ENCODE peak calls at places on chromosomes 2 and 18, in four cellular contexts. N is tibial artery, Y is left ventricle myocardium inferior, M is lower lobe of right lung. L is an unnamed sample.

GRCh38 chr2:8882094-8882493 is 44.7 kb upstream of the KIDINS220 start:
- DNase-seq in M (no peak), N (no peak), Y (no peak), L (no peak)

GRCh38 chr2:240888130-240888889 is 7.6 kb downstream of the MAB21L4 start:
- DNase-seq in Y (no peak), N (no peak), M (peak; percentile 37), L (no peak)

GRCh38 chr2:109471656-109472055 is 142.1 kb downstream of the SEPTIN10 start:
- DNase-seq in Y (no peak), M (peak; percentile 10), N (no peak), L (no peak)

GRCh38 chr2:1309507-1309906 is 103.8 kb upstream of the TPO start:
- DNase-seq in N (no peak), M (no peak), Y (no peak), L (no peak)

GRCh38 chr2:219325136-219325535 is 7.4 kb downstream of the RESP18 start:
- DNase-seq in Y (no peak), N (no peak), M (no peak), L (no peak)

GRCh38 chr2:168490015-168490874 is 34.2 kb downstream of the CERS6 start:
- DNase-seq in M (no peak), Y (no peak), N (no peak), L (no peak)

GRCh38 chr2:56681659-56682396 is 498.0 kb downstream of the CCDC85A start:
- DNase-seq in M (no peak), Y (no peak), N (no peak), L (no peak)

GRCh38 chr18:74381621-74382350 is 66.1 kb downstream of the C18orf63 start:
- DNase-seq in N (no peak), Y (no peak), M (no peak), L (peak; percentile 55)

GRCh38 chr2:19021100-19021476 is 337.3 kb downstream of the OSR1 start:
- DNase-seq in N (no peak), M (no peak), Y (no peak), L (no peak)

GRCh38 chr2:149019768-149020167 is 18.7 kb upstream of the LYPD6B start:
- DNase-seq in Y (no peak), N (no peak), M (no peak), L (peak; percentile 38)

GRCh38 chr2:47554311-47554905 is 151.5 kb downstream of the MSH2 start:
- DNase-seq in N (no peak), M (no peak), Y (no peak), L (no peak)

GRCh38 chr2:43539991-43540860 is 55.6 kb downstream of the THADA start:
- DNase-seq in N (peak; percentile 92), M (peak; percentile 56), Y (peak; percentile 48), L (peak; percentile 92)

GRCh38 chr2:229129738-229130371 is 141.2 kb downstream of the PID1 start:
- DNase-seq in M (no peak), N (no peak), Y (no peak), L (no peak)

GRCh38 chr18:79372461-79372860 is 23.3 kb upstream of the NFATC1 start:
- DNase-seq in N (no peak), Y (no peak), M (no peak), L (no peak)

GRCh38 chr2:112923237-112923966 is 12.4 kb downstream of the IL37 start:
- DNase-seq in Y (no peak), N (no peak), M (no peak), L (no peak)
- H3K4me1 ChIP-seq in Y (no peaks in the 10 kb centered on the region), N (no peaks in the 10 kb centered on the region), M (no peaks in the 10 kb centered on the region), L (no peaks in the 10 kb centered on the region)

GRCh38 chr2:174078275-174078674 is 113.1 kb upstream of the SP3 start:
- DNase-seq in Y (no peak), M (no peak), N (no peak), L (no peak)
- TF ChIP-seq CTCF in Y (peak; percentile 59), M (peak; percentile 41), N (peak; percentile 44), L (peak; percentile 60)

GRCh38 chr2:209638346-209638745 is 133.3 kb upstream of the UNC80 start:
- DNase-seq in Y (no peak), N (no peak), M (no peak), L (no peak)

GRCh38 chr2:209633911-209634310 is 137.7 kb upstream of the UNC80 start:
- DNase-seq in Y (no peak), M (no peak), N (no peak), L (no peak)

GRCh38 chr2:209640358-209640757 is 131.3 kb upstream of the UNC80 start:
- DNase-seq in N (no peak), M (no peak), Y (no peak), L (no peak)

GRCh38 chr2:209637293-209637692 is 134.3 kb upstream of the UNC80 start:
- DNase-seq in N (no peak), Y (no peak), M (no peak), L (no peak)

DNA sequence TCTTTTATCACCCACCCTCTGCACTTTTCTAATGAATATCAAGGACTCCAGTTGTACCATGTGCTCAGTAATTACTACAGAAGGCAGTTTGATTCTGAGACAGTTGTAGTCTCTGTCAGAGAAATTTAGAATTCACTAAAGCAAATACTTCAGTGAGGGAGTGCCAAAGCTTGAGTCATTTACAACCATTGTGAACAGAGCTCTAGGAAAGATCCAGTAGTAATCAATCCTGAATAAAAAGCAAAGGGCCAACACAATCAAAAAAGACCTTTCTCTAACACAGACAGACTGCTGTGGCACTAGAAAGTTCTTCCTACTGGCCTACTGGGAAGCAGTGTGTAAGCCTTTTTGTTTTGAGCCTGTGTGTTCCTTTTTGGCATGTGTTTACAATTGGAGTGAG is 135.6 kb upstream of the UNC80 start:
- DNase-seq in M (no peak), Y (no peak), N (no peak), L (no peak)
- H3K27ac ChIP-seq in M (no peak overlapping the region), Y (no peak overlapping the region), N (no peak overlapping the region), L (no peak overlapping the region)

GRCh38 chr2:62792408-62792807 is 86.9 kb downstream of the EHBP1 start:
- DNase-seq in M (no peak), Y (no peak), N (no peak), L (no peak)

GRCh38 chr2:62789918-62790317 is 84.4 kb downstream of the EHBP1 start:
- DNase-seq in M (no peak), N (no peak), Y (no peak), L (no peak)

GRCh38 chr2:62795341-62795740 is 89.8 kb downstream of the EHBP1 start:
- DNase-seq in M (no peak), N (no peak), Y (no peak), L (no peak)

GRCh38 chr2:62794791-62795190 is 89.3 kb downstream of the EHBP1 start:
- DNase-seq in M (no peak), N (no peak), Y (no peak), L (no peak)

DNA sequence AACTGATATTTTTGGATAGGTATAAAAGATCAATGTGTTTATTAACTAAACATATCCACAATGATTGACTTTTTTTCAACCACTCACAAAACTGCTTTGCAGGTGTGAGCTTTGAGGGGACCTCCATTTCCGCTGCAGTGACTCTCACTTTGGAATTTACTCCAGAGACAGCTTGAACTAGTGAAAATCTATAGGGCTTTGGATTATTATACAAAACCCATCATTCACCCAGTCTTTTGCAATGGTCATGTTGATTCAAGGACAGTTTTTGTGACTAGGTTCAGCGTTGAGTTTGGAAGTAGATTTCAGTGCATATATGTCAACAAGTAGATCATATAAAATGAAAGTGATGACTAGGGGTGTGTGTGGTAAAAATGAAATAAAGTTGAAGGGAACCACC is 87.7 kb downstream of the EHBP1 start:
- DNase-seq in Y (no peak), M (no peak), N (no peak), L (no peak)
- H3K4me1 ChIP-seq in Y (peaks cover 30% of the 10 kb centered on the region), M (peaks cover 5% of the 10 kb centered on the region), N (peaks cover 10% of the 10 kb centered on the region), L (no peaks in the 10 kb centered on the region)